ENCODE peak calls at places on chromosomes 2 and 18, in five cellular contexts. One of them, this sample, is unnamed.

GRCh38 chr2:99806758-99807157 is 316.9 kb upstream of the REV1 start:
- DNase-seq in testis: no peak
- DNase-seq in cardiac muscle cell: no peak
- DNase-seq in astrocyte of the spinal cord: peak; percentile 65
- DNase-seq in heart right ventricle: no peak
- DNase-seq in this sample: peak; percentile 64

GRCh38 chr18:57959278-57959677 is 84.7 kb upstream of the NEDD4L start:
- DNase-seq in testis: peak; percentile 28
- DNase-seq in cardiac muscle cell: peak; percentile 32
- DNase-seq in astrocyte of the spinal cord: peak; percentile 42
- DNase-seq in heart right ventricle: no peak
- DNase-seq in this sample: peak; percentile 61

GRCh38 chr2:168344706-168345105 is 97.3 kb upstream of the STK39 start:
- DNase-seq in testis: no peak
- DNase-seq in cardiac muscle cell: no peak
- DNase-seq in astrocyte of the spinal cord: no peak
- DNase-seq in heart right ventricle: no peak
- DNase-seq in this sample: no peak

GRCh38 chr2:24353933-24354332 is 6.4 kb downstream of the ITSN2 start:
- DNase-seq in testis: no peak
- DNase-seq in cardiac muscle cell: no peak
- DNase-seq in astrocyte of the spinal cord: no peak
- DNase-seq in heart right ventricle: no peak
- DNase-seq in this sample: no peak

GRCh38 chr2:135095591-135095990 is 43.5 kb downstream of the RAB3GAP1 start:
- DNase-seq in testis: no peak
- DNase-seq in cardiac muscle cell: no peak
- DNase-seq in astrocyte of the spinal cord: no peak
- DNase-seq in heart right ventricle: no peak
- DNase-seq in this sample: no peak

GRCh38 chr2:107374261-107374660 is 452.4 kb upstream of the RGPD4 start:
- DNase-seq in testis: no peak
- DNase-seq in cardiac muscle cell: no peak
- DNase-seq in astrocyte of the spinal cord: peak; percentile 10
- DNase-seq in heart right ventricle: no peak
- DNase-seq in this sample: no peak

GRCh38 chr2:219302412-219302968 is 6.7 kb downstream of the PTPRN start:
- DNase-seq in testis: no peak
- DNase-seq in cardiac muscle cell: no peak
- DNase-seq in astrocyte of the spinal cord: no peak
- DNase-seq in heart right ventricle: no peak
- DNase-seq in this sample: no peak

GRCh38 chr18:23138470-23138869 is 3.2 kb downstream of the CABLES1 start:
- DNase-seq in testis: no peak
- DNase-seq in cardiac muscle cell: peak; percentile 95
- DNase-seq in astrocyte of the spinal cord: no peak
- DNase-seq in heart right ventricle: peak; percentile 48
- DNase-seq in this sample: no peak

GRCh38 chr18:55253814-55254213 is 294.6 kb upstream of the CCDC68 start:
- DNase-seq in testis: no peak
- DNase-seq in cardiac muscle cell: no peak
- DNase-seq in astrocyte of the spinal cord: no peak
- DNase-seq in heart right ventricle: no peak
- DNase-seq in this sample: no peak

GRCh38 chr2:23601301-23601965 is 216.5 kb downstream of the KLHL29 start:
- DNase-seq in testis: no peak
- DNase-seq in cardiac muscle cell: no peak
- DNase-seq in astrocyte of the spinal cord: peak; percentile 42
- DNase-seq in heart right ventricle: no peak
- DNase-seq in this sample: no peak

GRCh38 chr2:236965021-236965840 is 120.5 kb upstream of the COPS8 start:
- DNase-seq in testis: no peak
- DNase-seq in cardiac muscle cell: no peak
- DNase-seq in astrocyte of the spinal cord: no peak
- DNase-seq in heart right ventricle: no peak
- DNase-seq in this sample: no peak

GRCh38 chr18:76691800-76692199 is 130.6 kb upstream of the ZNF236 start:
- DNase-seq in testis: no peak
- DNase-seq in cardiac muscle cell: no peak
- DNase-seq in astrocyte of the spinal cord: no peak
- DNase-seq in heart right ventricle: no peak
- DNase-seq in this sample: no peak

GRCh38 chr2:58730764-58731487 is 489.8 kb upstream of the FANCL start:
- DNase-seq in testis: no peak
- DNase-seq in cardiac muscle cell: no peak
- DNase-seq in astrocyte of the spinal cord: no peak
- DNase-seq in heart right ventricle: no peak
- DNase-seq in this sample: no peak

GRCh38 chr2:222319576-222320440 is 21.0 kb upstream of the PAX3 start:
- DNase-seq in testis: peak; percentile 58
- DNase-seq in cardiac muscle cell: peak; percentile 73
- DNase-seq in astrocyte of the spinal cord: no peak
- DNase-seq in heart right ventricle: no peak
- DNase-seq in this sample: no peak

GRCh38 chr2:222318712-222319575 is 20.1 kb upstream of the PAX3 start:
- DNase-seq in testis: peak; percentile 74
- DNase-seq in cardiac muscle cell: peak; percentile 77
- DNase-seq in astrocyte of the spinal cord: no peak
- DNase-seq in heart right ventricle: no peak
- DNase-seq in this sample: no peak

GRCh38 chr2:222315443-222316121 is 16.8 kb upstream of the PAX3 start:
- DNase-seq in testis: no peak
- DNase-seq in cardiac muscle cell: no peak
- DNase-seq in astrocyte of the spinal cord: no peak
- DNase-seq in heart right ventricle: no peak
- DNase-seq in this sample: no peak

GRCh38 chr2:222320441-222321395 is 21.9 kb upstream of the PAX3 start:
- DNase-seq in testis: peak; percentile 67
- DNase-seq in cardiac muscle cell: peak; percentile 66
- DNase-seq in astrocyte of the spinal cord: peak; percentile 31
- DNase-seq in heart right ventricle: no peak
- DNase-seq in this sample: no peak

GRCh38 chr2:222318026-222318711 is 19.4 kb upstream of the PAX3 start:
- DNase-seq in testis: peak; percentile 78
- DNase-seq in cardiac muscle cell: peak; percentile 85
- DNase-seq in astrocyte of the spinal cord: peak; percentile 81
- DNase-seq in heart right ventricle: peak; percentile 41
- DNase-seq in this sample: peak; percentile 26
- TF ChIP-seq CTCF in testis: peak; percentile 39
- TF ChIP-seq CTCF in cardiac muscle cell: peak; percentile 57
- TF ChIP-seq CTCF in astrocyte of the spinal cord: peak; percentile 45
- TF ChIP-seq CTCF in heart right ventricle: peak; percentile 60
- TF ChIP-seq CTCF in this sample: peak; percentile 57

GRCh38 chr2:221465776-221466175 is 106.3 kb downstream of the EPHA4 start:
- DNase-seq in testis: no peak
- DNase-seq in cardiac muscle cell: no peak
- DNase-seq in astrocyte of the spinal cord: no peak
- DNase-seq in heart right ventricle: no peak
- DNase-seq in this sample: no peak

GRCh38 chr2:221468288-221468687 is 103.8 kb downstream of the EPHA4 start:
- DNase-seq in testis: no peak
- DNase-seq in cardiac muscle cell: no peak
- DNase-seq in astrocyte of the spinal cord: no peak
- DNase-seq in heart right ventricle: no peak
- DNase-seq in this sample: no peak

GRCh38 chr2:221461911-221462310 is 110.2 kb downstream of the EPHA4 start:
- DNase-seq in testis: no peak
- DNase-seq in cardiac muscle cell: no peak
- DNase-seq in astrocyte of the spinal cord: peak; percentile 14
- DNase-seq in heart right ventricle: no peak
- DNase-seq in this sample: no peak

GRCh38 chr2:221463235-221463896 is 108.7 kb downstream of the EPHA4 start:
- DNase-seq in testis: no peak
- DNase-seq in cardiac muscle cell: no peak
- DNase-seq in astrocyte of the spinal cord: no peak
- DNase-seq in heart right ventricle: no peak
- DNase-seq in this sample: no peak

DNA sequence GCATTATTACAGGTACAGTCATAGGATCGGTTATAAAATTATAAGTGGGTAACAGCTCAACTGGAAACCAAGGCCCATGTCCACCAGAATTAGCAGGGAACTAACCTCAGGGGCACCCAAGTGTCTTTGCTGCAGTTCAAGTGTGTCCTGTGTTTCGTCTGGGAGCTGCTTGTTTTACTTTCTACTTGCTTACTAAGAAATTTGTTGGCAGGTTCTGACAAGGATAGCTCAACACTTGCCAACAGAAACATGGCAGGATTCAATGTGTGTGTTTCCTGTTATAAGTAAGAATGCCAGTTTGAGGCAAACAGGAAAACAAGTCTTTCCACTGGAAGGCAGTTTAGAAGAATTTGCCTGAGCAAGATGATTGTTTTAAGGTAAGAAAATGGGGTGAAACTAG is 104.5 kb downstream of the EPHA4 start:
- DNase-seq in testis: no peak
- DNase-seq in cardiac muscle cell: peak; percentile 55
- DNase-seq in astrocyte of the spinal cord: peak; percentile 64
- DNase-seq in heart right ventricle: peak; percentile 11
- DNase-seq in this sample: no peak
- TF ChIP-seq CTCF in testis: no peak
- TF ChIP-seq CTCF in cardiac muscle cell: no peak
- TF ChIP-seq CTCF in astrocyte of the spinal cord: no peak
- TF ChIP-seq CTCF in heart right ventricle: no peak
- TF ChIP-seq CTCF in this sample: no peak

GRCh38 chr2:176553685-176554106 is 284.5 kb downstream of the MTX2 start:
- DNase-seq in testis: peak; percentile 79
- DNase-seq in cardiac muscle cell: peak; percentile 58
- DNase-seq in astrocyte of the spinal cord: peak; percentile 71
- DNase-seq in heart right ventricle: peak; percentile 38
- DNase-seq in this sample: no peak
- TF ChIP-seq CTCF in testis: no peak
- TF ChIP-seq CTCF in cardiac muscle cell: no peak
- TF ChIP-seq CTCF in astrocyte of the spinal cord: peak; percentile 23
- TF ChIP-seq CTCF in heart right ventricle: peak; percentile 31
- TF ChIP-seq CTCF in this sample: no peak

DNA sequence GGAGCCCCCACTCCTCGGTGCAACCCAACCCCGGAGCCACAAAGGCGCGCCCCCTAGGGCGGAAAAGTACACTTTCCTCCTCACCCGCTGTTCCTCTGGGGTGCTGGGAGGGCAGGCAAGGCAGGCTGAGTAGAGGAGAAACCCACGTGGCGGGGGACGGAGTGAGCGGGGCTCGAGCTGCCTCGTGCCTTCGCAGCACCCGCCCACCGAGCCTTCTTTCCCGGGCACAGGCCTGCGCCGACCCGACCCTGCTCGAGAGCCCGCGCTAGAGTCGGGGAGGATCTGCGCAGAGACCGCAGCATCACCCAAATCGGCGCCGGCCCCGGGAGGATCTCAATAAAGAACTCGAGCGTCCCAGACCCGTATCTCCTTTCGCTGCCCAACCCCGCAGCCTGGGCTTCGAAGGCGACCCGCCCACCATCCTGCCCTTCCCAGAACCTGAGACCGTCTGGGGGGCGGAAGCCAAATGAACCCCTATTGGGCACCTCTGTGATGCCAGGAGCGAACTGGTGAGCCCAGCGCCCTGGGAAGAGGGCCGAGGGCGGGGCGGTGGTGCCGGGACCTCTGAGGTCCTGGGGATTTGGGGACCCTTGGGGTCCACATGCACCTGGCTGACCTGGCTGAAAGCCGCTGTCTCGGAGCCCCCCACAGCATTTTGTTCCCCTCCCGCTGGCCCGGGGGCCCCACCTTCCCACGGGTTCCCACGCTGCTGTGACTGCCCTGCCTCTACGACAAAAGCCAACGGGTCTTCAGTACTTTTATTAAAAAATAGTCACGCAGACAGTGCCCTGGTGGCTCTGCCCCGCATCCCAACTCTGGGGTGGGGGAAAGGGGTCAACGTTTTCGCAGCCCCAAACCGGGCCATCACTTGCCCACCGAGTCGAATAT is 1.3 kb downstream of the UCN start:
- DNase-seq in testis: no peak
- DNase-seq in cardiac muscle cell: no peak
- DNase-seq in astrocyte of the spinal cord: no peak
- DNase-seq in heart right ventricle: no peak
- DNase-seq in this sample: no peak
- TF ChIP-seq CTCF in testis: no peak
- TF ChIP-seq CTCF in cardiac muscle cell: peak; percentile 27
- TF ChIP-seq CTCF in astrocyte of the spinal cord: no peak
- TF ChIP-seq CTCF in heart right ventricle: no peak
- TF ChIP-seq CTCF in this sample: peak; percentile 21

DNA sequence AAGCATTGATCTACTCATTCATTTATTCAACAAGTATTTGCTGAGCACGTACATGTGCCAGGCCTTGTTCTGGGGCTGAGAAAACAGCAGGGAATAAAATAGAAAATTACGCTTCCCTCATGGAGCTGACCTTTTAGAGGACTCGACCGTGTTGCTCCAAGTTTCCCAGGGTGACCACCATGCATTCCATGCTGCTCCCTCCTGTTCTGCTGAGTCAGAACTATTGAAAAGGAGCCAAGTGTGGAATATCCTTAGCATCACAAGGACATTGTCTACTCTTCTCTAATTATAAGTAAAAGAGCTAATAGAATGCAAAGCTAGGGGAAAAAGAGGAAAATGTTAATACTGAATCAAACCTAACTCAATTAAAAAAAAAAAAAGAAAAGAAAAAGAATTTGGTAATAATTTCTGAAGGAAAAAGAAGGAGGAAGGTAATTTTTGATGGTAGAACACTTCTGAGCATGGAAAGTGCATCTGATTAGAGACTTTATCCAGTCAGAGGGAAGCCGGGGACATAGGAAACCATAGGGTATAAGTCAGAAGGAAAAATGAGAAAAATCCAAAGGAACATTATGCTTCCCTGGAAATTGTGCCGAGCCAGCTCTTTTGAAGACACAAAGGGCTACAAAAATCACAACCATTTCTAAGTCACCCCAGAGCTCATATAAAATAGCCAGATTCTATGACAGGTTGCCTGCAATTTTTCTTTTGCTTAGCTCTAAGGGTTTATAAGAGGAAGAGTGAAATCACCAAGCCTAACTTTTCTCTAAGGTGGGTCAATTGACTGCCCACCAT is 339.4 kb downstream of the RND3 start:
- DNase-seq in testis: no peak
- DNase-seq in cardiac muscle cell: no peak
- DNase-seq in astrocyte of the spinal cord: peak; percentile 67
- DNase-seq in heart right ventricle: no peak
- DNase-seq in this sample: no peak
- TF ChIP-seq CTCF in testis: no peak
- TF ChIP-seq CTCF in cardiac muscle cell: no peak
- TF ChIP-seq CTCF in astrocyte of the spinal cord: no peak
- TF ChIP-seq CTCF in heart right ventricle: no peak
- TF ChIP-seq CTCF in this sample: no peak